ENCODE peak calls at places on chromosomes 3 and 15, in six cellular contexts. One of them, this sample, is unnamed.

GRCh38 chr3:144053121-144053520 is 81.5 kb downstream of the DIPK2A start:
- DNase-seq in CD8-positive, alpha-beta T cell: no peak
- DNase-seq in CD8-positive, alpha-beta memory T cell: no peak
- DNase-seq in cardiac fibroblast: peak; percentile 27
- DNase-seq in stomach: no peak
- DNase-seq in fibroblast of pulmonary artery: peak; percentile 25
- DNase-seq in this sample: no peak

GRCh38 chr3:53618524-53618906 is 124.1 kb downstream of the CACNA1D start:
- DNase-seq in CD8-positive, alpha-beta T cell: no peak
- DNase-seq in CD8-positive, alpha-beta memory T cell: no peak
- DNase-seq in fibroblast of pulmonary artery: no peak
- DNase-seq in stomach: no peak
- DNase-seq in cardiac fibroblast: no peak
- DNase-seq in this sample: no peak

GRCh38 chr15:51011212-51011611 is 83.5 kb downstream of the TNFAIP8L3 start:
- DNase-seq in cardiac fibroblast: no peak
- DNase-seq in CD8-positive, alpha-beta T cell: no peak
- DNase-seq in CD8-positive, alpha-beta memory T cell: no peak
- DNase-seq in stomach: no peak
- DNase-seq in fibroblast of pulmonary artery: no peak
- DNase-seq in this sample: no peak

GRCh38 chr3:41200669-41201021 is 1.3 kb downstream of the CTNNB1 start:
- DNase-seq in fibroblast of pulmonary artery: peak; percentile 55
- DNase-seq in cardiac fibroblast: peak; percentile 57
- DNase-seq in stomach: no peak
- DNase-seq in CD8-positive, alpha-beta memory T cell: peak; percentile 24
- DNase-seq in CD8-positive, alpha-beta T cell: no peak
- DNase-seq in this sample: no peak

GRCh38 chr15:67341539-67341938 is 87.0 kb downstream of the IQCH start:
- DNase-seq in fibroblast of pulmonary artery: no peak
- DNase-seq in CD8-positive, alpha-beta memory T cell: no peak
- DNase-seq in stomach: no peak
- DNase-seq in cardiac fibroblast: no peak
- DNase-seq in CD8-positive, alpha-beta T cell: no peak
- DNase-seq in this sample: no peak

GRCh38 chr3:7754653-7755052 is 747.0 kb upstream of the LMCD1 start:
- DNase-seq in stomach: no peak
- DNase-seq in CD8-positive, alpha-beta memory T cell: no peak
- DNase-seq in fibroblast of pulmonary artery: no peak
- DNase-seq in cardiac fibroblast: no peak
- DNase-seq in CD8-positive, alpha-beta T cell: no peak
- DNase-seq in this sample: no peak

GRCh38 chr3:22231061-22231460 is 480.1 kb upstream of the ZNF385D start:
- DNase-seq in cardiac fibroblast: peak; percentile 15
- DNase-seq in CD8-positive, alpha-beta memory T cell: no peak
- DNase-seq in stomach: no peak
- DNase-seq in fibroblast of pulmonary artery: peak; percentile 49
- DNase-seq in CD8-positive, alpha-beta T cell: no peak
- DNase-seq in this sample: no peak

GRCh38 chr15:68275165-68275746 is 2.3 kb upstream of the FEM1B start:
- DNase-seq in stomach: peak; percentile 63
- DNase-seq in cardiac fibroblast: no peak
- DNase-seq in fibroblast of pulmonary artery: no peak
- DNase-seq in CD8-positive, alpha-beta memory T cell: no peak
- DNase-seq in CD8-positive, alpha-beta T cell: no peak
- DNase-seq in this sample: no peak

GRCh38 chr3:141050913-141051632 is at the start of gene SPSB4:
- DNase-seq in CD8-positive, alpha-beta T cell: no peak
- DNase-seq in CD8-positive, alpha-beta memory T cell: no peak
- DNase-seq in stomach: no peak
- DNase-seq in cardiac fibroblast: peak; percentile 19
- DNase-seq in fibroblast of pulmonary artery: peak; percentile 15
- DNase-seq in this sample: no peak

GRCh38 chr15:56168394-56168793 is 75.3 kb downstream of the RFX7 start:
- DNase-seq in CD8-positive, alpha-beta T cell: no peak
- DNase-seq in fibroblast of pulmonary artery: peak; percentile 29
- DNase-seq in CD8-positive, alpha-beta memory T cell: no peak
- DNase-seq in cardiac fibroblast: no peak
- DNase-seq in stomach: no peak
- DNase-seq in this sample: no peak

GRCh38 chr3:133038731-133039398 is 674 bp downstream of the TMEM108 start:
- DNase-seq in CD8-positive, alpha-beta memory T cell: no peak
- DNase-seq in CD8-positive, alpha-beta T cell: no peak
- DNase-seq in cardiac fibroblast: peak; percentile 5
- DNase-seq in stomach: peak; percentile 29
- DNase-seq in fibroblast of pulmonary artery: no peak
- DNase-seq in this sample: no peak

GRCh38 chr3:13706451-13706850 is 157.5 kb downstream of the FBLN2 start:
- DNase-seq in CD8-positive, alpha-beta T cell: no peak
- DNase-seq in stomach: peak; percentile 10
- DNase-seq in cardiac fibroblast: no peak
- DNase-seq in CD8-positive, alpha-beta memory T cell: no peak
- DNase-seq in fibroblast of pulmonary artery: no peak
- DNase-seq in this sample: no peak

GRCh38 chr15:64763874-64764273 is 11.5 kb downstream of the RBPMS2 start:
- DNase-seq in CD8-positive, alpha-beta T cell: no peak
- DNase-seq in cardiac fibroblast: no peak
- DNase-seq in stomach: no peak
- DNase-seq in CD8-positive, alpha-beta memory T cell: no peak
- DNase-seq in fibroblast of pulmonary artery: no peak
- DNase-seq in this sample: no peak

GRCh38 chr3:194081826-194082225 is 54.1 kb upstream of the HES1 start:
- DNase-seq in CD8-positive, alpha-beta T cell: no peak
- DNase-seq in stomach: no peak
- DNase-seq in fibroblast of pulmonary artery: no peak
- DNase-seq in cardiac fibroblast: no peak
- DNase-seq in CD8-positive, alpha-beta memory T cell: no peak
- DNase-seq in this sample: no peak

GRCh38 chr3:42118762-42119361 is 27.7 kb downstream of the TRAK1 start:
- DNase-seq in CD8-positive, alpha-beta memory T cell: no peak
- DNase-seq in stomach: peak; percentile 56
- DNase-seq in cardiac fibroblast: peak; percentile 31
- DNase-seq in fibroblast of pulmonary artery: peak; percentile 49
- DNase-seq in CD8-positive, alpha-beta T cell: no peak
- DNase-seq in this sample: peak; percentile 79

GRCh38 chr3:172040078-172040975 is 949 bp downstream of the FNDC3B start:
- DNase-seq in CD8-positive, alpha-beta memory T cell: peak; percentile 14
- DNase-seq in fibroblast of pulmonary artery: peak; percentile 92
- DNase-seq in CD8-positive, alpha-beta T cell: no peak
- DNase-seq in cardiac fibroblast: peak; percentile 94
- DNase-seq in stomach: peak; percentile 87
- DNase-seq in this sample: peak; percentile 83

GRCh38 chr3:167125612-167126407 is 254.3 kb downstream of the ZBBX start:
- DNase-seq in CD8-positive, alpha-beta T cell: no peak
- DNase-seq in fibroblast of pulmonary artery: no peak
- DNase-seq in cardiac fibroblast: no peak
- DNase-seq in CD8-positive, alpha-beta memory T cell: no peak
- DNase-seq in stomach: no peak
- DNase-seq in this sample: no peak

GRCh38 chr3:69699183-69699582 is 40.1 kb upstream of the MITF start:
- DNase-seq in cardiac fibroblast: no peak
- DNase-seq in fibroblast of pulmonary artery: no peak
- DNase-seq in stomach: no peak
- DNase-seq in CD8-positive, alpha-beta memory T cell: no peak
- DNase-seq in CD8-positive, alpha-beta T cell: no peak
- DNase-seq in this sample: no peak

GRCh38 chr15:48733615-48734014 is 77.3 kb downstream of the CEP152 start:
- DNase-seq in CD8-positive, alpha-beta T cell: no peak
- DNase-seq in CD8-positive, alpha-beta memory T cell: no peak
- DNase-seq in fibroblast of pulmonary artery: no peak
- DNase-seq in cardiac fibroblast: no peak
- DNase-seq in stomach: no peak
- DNase-seq in this sample: no peak

GRCh38 chr3:127846576-127846975 is 24.3 kb upstream of the MGLL start:
- DNase-seq in CD8-positive, alpha-beta T cell: no peak
- DNase-seq in CD8-positive, alpha-beta memory T cell: no peak
- DNase-seq in fibroblast of pulmonary artery: no peak
- DNase-seq in cardiac fibroblast: no peak
- DNase-seq in stomach: no peak
- DNase-seq in this sample: no peak

GRCh38 chr3:186025161-186025560 is 83.7 kb downstream of the ETV5 start:
- DNase-seq in CD8-positive, alpha-beta T cell: no peak
- DNase-seq in CD8-positive, alpha-beta memory T cell: no peak
- DNase-seq in stomach: no peak
- DNase-seq in fibroblast of pulmonary artery: peak; percentile 50
- DNase-seq in cardiac fibroblast: peak; percentile 57
- DNase-seq in this sample: no peak

GRCh38 chr3:55183259-55183658 is 255.4 kb upstream of the LRTM1 start:
- DNase-seq in stomach: no peak
- DNase-seq in fibroblast of pulmonary artery: no peak
- DNase-seq in CD8-positive, alpha-beta T cell: no peak
- DNase-seq in cardiac fibroblast: no peak
- DNase-seq in CD8-positive, alpha-beta memory T cell: no peak
- DNase-seq in this sample: no peak

GRCh38 chr3:57735405-57735804 is 20.7 kb upstream of the SLMAP start:
- DNase-seq in stomach: no peak
- DNase-seq in fibroblast of pulmonary artery: no peak
- DNase-seq in CD8-positive, alpha-beta T cell: no peak
- DNase-seq in cardiac fibroblast: no peak
- DNase-seq in CD8-positive, alpha-beta memory T cell: no peak
- DNase-seq in this sample: no peak

GRCh38 chr3:101521251-101521701 is 8.3 kb upstream of the SENP7 start:
- DNase-seq in stomach: no peak
- DNase-seq in CD8-positive, alpha-beta T cell: no peak
- DNase-seq in cardiac fibroblast: no peak
- DNase-seq in fibroblast of pulmonary artery: no peak
- DNase-seq in CD8-positive, alpha-beta memory T cell: peak; percentile 69
- DNase-seq in this sample: no peak

GRCh38 chr3:197354195-197355059 is 56.0 kb upstream of the DLG1 start:
- DNase-seq in CD8-positive, alpha-beta T cell: no peak
- DNase-seq in stomach: peak; percentile 34
- DNase-seq in CD8-positive, alpha-beta memory T cell: no peak
- DNase-seq in cardiac fibroblast: peak; percentile 57
- DNase-seq in fibroblast of pulmonary artery: peak; percentile 67
- DNase-seq in this sample: no peak

GRCh38 chr3:197356275-197356674 is 57.9 kb upstream of the DLG1 start:
- DNase-seq in CD8-positive, alpha-beta T cell: no peak
- DNase-seq in CD8-positive, alpha-beta memory T cell: no peak
- DNase-seq in fibroblast of pulmonary artery: no peak
- DNase-seq in cardiac fibroblast: no peak
- DNase-seq in stomach: peak; percentile 84
- DNase-seq in this sample: no peak

GRCh38 chr3:197356741-197357140 is 58.3 kb upstream of the DLG1 start:
- DNase-seq in stomach: no peak
- DNase-seq in CD8-positive, alpha-beta T cell: no peak
- DNase-seq in cardiac fibroblast: no peak
- DNase-seq in CD8-positive, alpha-beta memory T cell: no peak
- DNase-seq in fibroblast of pulmonary artery: no peak
- DNase-seq in this sample: no peak

GRCh38 chr3:197353867-197354180 is 55.4 kb upstream of the DLG1 start:
- DNase-seq in CD8-positive, alpha-beta memory T cell: no peak
- DNase-seq in CD8-positive, alpha-beta T cell: no peak
- DNase-seq in cardiac fibroblast: no peak
- DNase-seq in stomach: no peak
- DNase-seq in fibroblast of pulmonary artery: peak; percentile 36
- DNase-seq in this sample: no peak

GRCh38 chr3:197355713-197356112 is 57.3 kb upstream of the DLG1 start:
- DNase-seq in CD8-positive, alpha-beta memory T cell: no peak
- DNase-seq in cardiac fibroblast: no peak
- DNase-seq in stomach: no peak
- DNase-seq in CD8-positive, alpha-beta T cell: no peak
- DNase-seq in fibroblast of pulmonary artery: no peak
- DNase-seq in this sample: peak; percentile 82
- H3K4me3 ChIP-seq in CD8-positive, alpha-beta memory T cell: no peak overlapping the region
- H3K4me3 ChIP-seq in cardiac fibroblast: no peak overlapping the region
- H3K4me3 ChIP-seq in stomach: no peak overlapping the region
- H3K4me3 ChIP-seq in CD8-positive, alpha-beta T cell: no peak overlapping the region
- H3K4me3 ChIP-seq in fibroblast of pulmonary artery: no peak overlapping the region
- H3K4me3 ChIP-seq in this sample: no peak overlapping the region

GRCh38 chr3:79864077-79864476 is 96.3 kb upstream of the ROBO1 start:
- DNase-seq in CD8-positive, alpha-beta T cell: no peak
- DNase-seq in cardiac fibroblast: no peak
- DNase-seq in stomach: no peak
- DNase-seq in fibroblast of pulmonary artery: no peak
- DNase-seq in CD8-positive, alpha-beta memory T cell: no peak
- DNase-seq in this sample: no peak

GRCh38 chr3:79871656-79872055 is 103.9 kb upstream of the ROBO1 start:
- DNase-seq in CD8-positive, alpha-beta T cell: no peak
- DNase-seq in fibroblast of pulmonary artery: peak; percentile 34
- DNase-seq in CD8-positive, alpha-beta memory T cell: no peak
- DNase-seq in cardiac fibroblast: peak; percentile 12
- DNase-seq in stomach: no peak
- DNase-seq in this sample: no peak

GRCh38 chr3:79870006-79870620 is 102.3 kb upstream of the ROBO1 start:
- DNase-seq in stomach: no peak
- DNase-seq in fibroblast of pulmonary artery: no peak
- DNase-seq in CD8-positive, alpha-beta memory T cell: no peak
- DNase-seq in CD8-positive, alpha-beta T cell: no peak
- DNase-seq in cardiac fibroblast: no peak
- DNase-seq in this sample: no peak

DNA sequence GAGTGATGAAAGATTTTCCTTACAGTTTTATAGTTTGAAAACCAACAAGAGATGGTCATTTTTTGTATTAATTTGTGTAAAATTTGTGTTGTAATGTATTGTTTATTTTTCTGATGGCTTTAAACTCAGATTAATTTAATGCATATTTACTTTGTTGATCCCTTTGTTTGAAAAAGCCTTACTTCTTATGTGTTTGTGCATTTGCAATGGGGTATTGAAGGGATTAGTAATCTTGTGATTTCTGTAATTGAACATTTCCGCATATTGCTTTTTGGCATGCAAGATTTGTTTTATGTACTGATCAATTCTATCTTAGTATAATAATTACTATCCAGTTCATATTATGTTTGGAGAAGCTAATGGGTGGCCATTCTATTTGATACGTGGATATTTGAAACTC is 98.4 kb upstream of the ROBO1 start:
- DNase-seq in cardiac fibroblast: no peak
- DNase-seq in stomach: no peak
- DNase-seq in CD8-positive, alpha-beta memory T cell: no peak
- DNase-seq in CD8-positive, alpha-beta T cell: no peak
- DNase-seq in fibroblast of pulmonary artery: no peak
- DNase-seq in this sample: no peak
- H3K4me3 ChIP-seq in cardiac fibroblast: no peak overlapping the region
- H3K4me3 ChIP-seq in stomach: no peak overlapping the region
- H3K4me3 ChIP-seq in CD8-positive, alpha-beta memory T cell: no peak overlapping the region
- H3K4me3 ChIP-seq in CD8-positive, alpha-beta T cell: no peak overlapping the region
- H3K4me3 ChIP-seq in fibroblast of pulmonary artery: no peak overlapping the region
- H3K4me3 ChIP-seq in this sample: no peak overlapping the region

DNA sequence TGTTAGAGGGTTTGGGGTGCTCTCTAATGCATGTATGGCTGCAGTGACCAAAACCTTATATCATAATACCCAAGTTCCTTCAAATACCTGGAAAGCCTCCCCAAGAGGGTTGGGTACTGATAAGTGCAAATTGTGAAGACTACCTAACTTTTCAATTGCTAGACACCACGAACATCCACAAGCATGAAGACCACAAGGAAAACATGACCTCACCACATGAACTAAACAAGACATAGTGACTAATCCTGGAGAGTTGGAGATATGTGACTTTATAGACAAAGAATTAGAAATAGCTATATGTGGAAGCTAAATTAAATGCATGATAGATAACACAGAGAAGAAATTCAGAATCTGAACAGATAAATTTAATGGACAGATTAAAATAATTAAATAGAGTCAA is 23.9 kb upstream of the AADACL2 start:
- DNase-seq in cardiac fibroblast: no peak
- DNase-seq in CD8-positive, alpha-beta memory T cell: no peak
- DNase-seq in fibroblast of pulmonary artery: peak; percentile 36
- DNase-seq in CD8-positive, alpha-beta T cell: no peak
- DNase-seq in stomach: no peak
- DNase-seq in this sample: no peak
- H3K4me3 ChIP-seq in cardiac fibroblast: no peak overlapping the region
- H3K4me3 ChIP-seq in CD8-positive, alpha-beta memory T cell: no peak overlapping the region
- H3K4me3 ChIP-seq in fibroblast of pulmonary artery: no peak overlapping the region
- H3K4me3 ChIP-seq in CD8-positive, alpha-beta T cell: no peak overlapping the region
- H3K4me3 ChIP-seq in stomach: no peak overlapping the region
- H3K4me3 ChIP-seq in this sample: no peak overlapping the region

GRCh38 chr3:182405752-182406151 is 387.6 kb upstream of the ATP11B start:
- DNase-seq in CD8-positive, alpha-beta T cell: no peak
- DNase-seq in stomach: no peak
- DNase-seq in cardiac fibroblast: no peak
- DNase-seq in CD8-positive, alpha-beta memory T cell: no peak
- DNase-seq in fibroblast of pulmonary artery: no peak
- DNase-seq in this sample: no peak
- H3K4me3 ChIP-seq in CD8-positive, alpha-beta T cell: no peak overlapping the region
- H3K4me3 ChIP-seq in stomach: no peak overlapping the region
- H3K4me3 ChIP-seq in cardiac fibroblast: no peak overlapping the region
- H3K4me3 ChIP-seq in CD8-positive, alpha-beta memory T cell: no peak overlapping the region
- H3K4me3 ChIP-seq in fibroblast of pulmonary artery: no peak overlapping the region
- H3K4me3 ChIP-seq in this sample: no peak overlapping the region

This sample was measured in Caco-2.